ENCODE peak calls at places on chromosomes 6 and 20, in six cellular contexts. O is KBM-7, G is neuronal stem cell, M is right atrium auricular region, D is occipital lobe, C is NCI-H1092 treated with DMSO at 0.1 percent for 48 hours. Z is an unnamed sample.
A peak's percentile ranks its signal among the peaks of the same experiment; 100 is the strongest.

GRCh38 chr20:25532015-25532751 is 53.1 kb downstream of the NINL start:
- DNase-seq in M (no peak), D (peak; percentile 12), C (no peak), G (peak; percentile 15), O (no peak), Z (no peak)

GRCh38 chr6:105058316-105058715 is 101.4 kb downstream of the LIN28B start:
- DNase-seq in D (no peak), O (peak; percentile 18), C (no peak), M (no peak), G (no peak), Z (no peak)

GRCh38 chr6:154962751-154963150 is 32.4 kb upstream of the TIAM2 start:
- DNase-seq in O (no peak), G (no peak), M (no peak), C (no peak), D (no peak), Z (peak; percentile 78)

GRCh38 chr20:61953789-61954125 is 111.9 kb downstream of the TAF4 start:
- DNase-seq in C (peak; percentile 15), G (no peak), O (no peak), M (no peak), D (no peak), Z (no peak)

GRCh38 chr6:89487864-89488263 is 54.9 kb downstream of the ANKRD6 start:
- DNase-seq in M (no peak), C (no peak), O (no peak), D (no peak), G (no peak), Z (no peak)

GRCh38 chr20:61940976-61941720 is 124.5 kb downstream of the TAF4 start:
- DNase-seq in G (no peak), M (no peak), C (no peak), O (no peak), D (no peak), Z (no peak)

GRCh38 chr6:43627008-43627825 is 1.8 kb downstream of the GTPBP2 start:
- DNase-seq in O (peak; percentile 20), C (peak; percentile 50), D (peak; percentile 42), G (no peak), M (peak; percentile 94), Z (peak; percentile 95)

GRCh38 chr20:21508230-21509078 is 5.4 kb downstream of the NKX2-2 start:
- DNase-seq in C (no peak), D (peak; percentile 80), O (no peak), G (no peak), M (no peak), Z (no peak)

GRCh38 chr20:50108571-50109235 is 4.2 kb downstream of the UBE2V1 start:
- DNase-seq in M (no peak), G (no peak), O (no peak), C (no peak), D (no peak), Z (no peak)

GRCh38 chr6:82015043-82015442 is 232.5 kb downstream of the IBTK start:
- DNase-seq in O (peak; percentile 23), G (no peak), C (no peak), D (no peak), M (no peak), Z (no peak)

GRCh38 chr6:125377621-125378020 is 75.9 kb upstream of the HDDC2 start:
- DNase-seq in M (no peak), C (no peak), D (no peak), O (no peak), G (no peak), Z (no peak)

GRCh38 chr20:45355685-45356084 is 7.3 kb upstream of the SYS1 start:
- DNase-seq in M (no peak), D (no peak), G (no peak), O (no peak), C (no peak), Z (no peak)

GRCh38 chr20:51346686-51347485 is 195.6 kb downstream of the NFATC2 start:
- DNase-seq in M (no peak), C (no peak), O (no peak), D (no peak), G (no peak), Z (no peak)

GRCh38 chr6:95120984-95121383 is 456.4 kb upstream of the MANEA start:
- DNase-seq in O (no peak), D (no peak), C (no peak), G (no peak), M (no peak), Z (no peak)

GRCh38 chr6:170021579-170021978 is 269.3 kb downstream of the DLL1 start:
- DNase-seq in O (no peak), G (no peak), D (no peak), C (no peak), M (no peak), Z (no peak)

GRCh38 chr20:34927736-34928135 is 27.9 kb downstream of the GSS start:
- DNase-seq in D (no peak), G (no peak), C (no peak), O (no peak), M (no peak), Z (no peak)

GRCh38 chr6:128727500-128727899 is 155.4 kb upstream of the LAMA2 start:
- DNase-seq in G (no peak), M (no peak), O (no peak), C (no peak), D (no peak), Z (no peak)

GRCh38 chr6:148711833-148712653 is 34.8 kb upstream of the UST start:
- DNase-seq in G (no peak), O (no peak), D (no peak), C (no peak), M (no peak), Z (peak; percentile 16)

GRCh38 chr6:48747040-48747439 is 636.0 kb upstream of the PTCHD4 start:
- DNase-seq in G (no peak), O (no peak), C (no peak), D (no peak), M (no peak), Z (no peak)

GRCh38 chr20:60283281-60283680 is 325.1 kb downstream of the CDH26 start:
- DNase-seq in M (no peak), C (no peak), G (no peak), D (no peak), O (no peak), Z (no peak)

GRCh38 chr20:45293041-45294002 is 13.3 kb upstream of the RBPJL start:
- DNase-seq in G (peak; percentile 76), C (peak; percentile 57), O (peak; percentile 82), M (peak; percentile 81), D (peak; percentile 64), Z (peak; percentile 90)

Z was measured in hepatic stellate cell.